ENCODE peak calls at places on chromosomes 6 and 20, in six cellular contexts. F is GM19239; N is B cell; L is activated effector memory CD4-positive, alpha-beta T cell treated with Interleukin-2 at 50 U/mL for 16 hours; B is sigmoid colon; Y is Calu3. A is an unnamed sample.

GRCh38 chr6:7593234-7593633 is 3.2 kb downstream of the SNRNP48 start:
- DNase-seq in L (no peak), Y (no peak), F (no peak), N (no peak), B (no peak), A (no peak)

GRCh38 chr20:43508106-43508505 is 609 bp downstream of the L3MBTL1 start:
- DNase-seq in F (no peak), N (no peak), L (no peak), Y (peak; percentile 43), B (no peak), A (no peak)

GRCh38 chr6:8939615-8940014 is 504.3 kb upstream of the SLC35B3 start:
- DNase-seq in B (no peak), L (no peak), F (no peak), N (no peak), Y (peak; percentile 11), A (no peak)

GRCh38 chr6:115885636-115886366 is 174.9 kb downstream of the FRK start:
- DNase-seq in N (no peak), L (no peak), B (no peak), F (no peak), Y (no peak), A (no peak)

GRCh38 chr20:45545754-45546453 is 1.3 kb downstream of the EPPIN start:
- DNase-seq in F (no peak), N (peak; percentile 8), B (no peak), L (no peak), Y (no peak), A (no peak)

GRCh38 chr20:44256961-44257360 is 9.9 kb downstream of the GDAP1L1 start:
- DNase-seq in L (no peak), B (no peak), Y (no peak), F (no peak), N (no peak), A (no peak)

GRCh38 chr6:148342146-148343027 is at the start of gene SASH1:
- DNase-seq in N (no peak), L (no peak), B (peak; percentile 84), F (peak; percentile 71), Y (peak; percentile 49), A (peak; percentile 9)

GRCh38 chr20:58676161-58676560 is 16.4 kb upstream of the NPEPL1 start:
- DNase-seq in Y (no peak), N (no peak), L (no peak), F (no peak), B (no peak), A (no peak)

GRCh38 chr6:43761666-43762409 is 8.2 kb upstream of the VEGFA start:
- DNase-seq in N (no peak), B (peak; percentile 40), Y (no peak), F (no peak), L (no peak), A (no peak)

GRCh38 chr6:21603516-21603952 is 10.0 kb downstream of the SOX4 start:
- DNase-seq in B (no peak), N (no peak), F (no peak), L (no peak), Y (no peak), A (no peak)

GRCh38 chr6:54282186-54282585 is 26.1 kb upstream of the TINAG start:
- DNase-seq in B (no peak), Y (no peak), L (no peak), N (no peak), F (no peak), A (no peak)

GRCh38 chr20:44253528-44253927 is 6.4 kb downstream of the GDAP1L1 start:
- DNase-seq in N (no peak), L (no peak), F (no peak), B (no peak), Y (peak; percentile 23), A (no peak)

GRCh38 chr6:84685983-84686584 is 78.3 kb downstream of the TBX18 start:
- DNase-seq in B (no peak), Y (peak; percentile 5), N (no peak), F (no peak), L (no peak), A (no peak)

GRCh38 chr6:138289739-138290138 is 71.4 kb upstream of the PBOV1 start:
- DNase-seq in L (no peak), F (peak; percentile 21), Y (peak; percentile 45), N (peak; percentile 15), B (no peak), A (no peak)

GRCh38 chr6:125986956-125987617 is 747 bp downstream of the TRMT11 start:
- DNase-seq in L (no peak), N (no peak), B (no peak), Y (no peak), F (no peak), A (peak; percentile 10)

GRCh38 chr6:42618105-42618504 is 54.3 kb downstream of the UBR2 start:
- DNase-seq in L (no peak), N (no peak), Y (no peak), B (no peak), F (no peak), A (no peak)

GRCh38 chr20:9121211-9121610 is 52.3 kb downstream of the PLCB4 start:
- DNase-seq in N (no peak), L (no peak), Y (no peak), F (no peak), B (no peak), A (no peak)

GRCh38 chr6:82415820-82416219 is 52.2 kb downstream of the TPBG start:
- DNase-seq in B (no peak), L (no peak), Y (no peak), F (no peak), N (no peak), A (no peak)

GRCh38 chr20:24245093-24245492 is 224.3 kb upstream of the SYNDIG1 start:
- DNase-seq in N (no peak), L (no peak), B (no peak), Y (no peak), F (no peak), A (no peak)

GRCh38 chr20:33437141-33437911 is 6.2 kb downstream of the SNTA1 start:
- DNase-seq in L (no peak), Y (no peak), F (no peak), N (no peak), B (no peak), A (no peak)

GRCh38 chr6:1612902-1613301 is 3.2 kb downstream of the FOXC1 start:
- DNase-seq in F (no peak), L (no peak), Y (no peak), B (no peak), N (no peak), A (no peak)

GRCh38 chr6:38973178-38974057 is 75.2 kb upstream of the GLP1R start:
- DNase-seq in B (no peak), Y (peak; percentile 69), F (peak; percentile 15), N (peak; percentile 32), L (no peak), A (no peak)

GRCh38 chr6:165573671-165574070 is 89.4 kb downstream of the PDE10A start:
- DNase-seq in N (no peak), L (no peak), F (no peak), Y (peak; percentile 71), B (peak; percentile 64), A (no peak)

GRCh38 chr6:157867155-157867559 is 44.1 kb downstream of the SNX9 start:
- DNase-seq in B (no peak), N (no peak), L (no peak), F (no peak), Y (no peak), A (no peak)

GRCh38 chr20:43949741-43950618 is 35.3 kb downstream of the TOX2 start:
- DNase-seq in N (peak; percentile 20), L (peak; percentile 70), B (no peak), Y (no peak), F (peak; percentile 41), A (peak; percentile 87)

GRCh38 chr6:32116674-32117073 is 7.5 kb upstream of the TNXB start:
- DNase-seq in F (no peak), N (no peak), Y (peak; percentile 62), L (no peak), B (no peak), A (no peak)

GRCh38 chr6:151763938-151764680 is 43.4 kb upstream of the ESR1 start:
- DNase-seq in B (peak; percentile 91), N (peak; percentile 56), Y (peak; percentile 81), L (no peak), F (peak; percentile 15), A (no peak)

GRCh38 chr6:33592595-33593413 is 12.7 kb upstream of the BAK1 start:
- DNase-seq in L (peak; percentile 53), F (peak; percentile 59), N (peak; percentile 94), B (no peak), Y (no peak), A (no peak)

GRCh38 chr6:158926429-158926828 is 73.6 kb downstream of the RSPH3 start:
- DNase-seq in B (no peak), Y (no peak), F (no peak), N (no peak), L (no peak), A (no peak)

GRCh38 chr6:29563435-29563834 is 3.9 kb upstream of the UBD start:
- DNase-seq in Y (no peak), B (no peak), L (no peak), N (no peak), F (no peak), A (no peak)

GRCh38 chr6:156919819-156920379 is 142.7 kb downstream of the ARID1B start:
- DNase-seq in L (no peak), N (no peak), F (no peak), B (no peak), Y (no peak), A (no peak)

GRCh38 chr6:684831-685636 is 7.9 kb downstream of the EXOC2 start:
- DNase-seq in Y (no peak), B (no peak), L (no peak), F (peak; percentile 42), N (no peak), A (no peak)

GRCh38 chr6:83429857-83430605 is 820 bp downstream of the ME1 start:
- DNase-seq in B (no peak), N (no peak), Y (peak; percentile 48), F (no peak), L (no peak), A (no peak)

A was measured in activated T-helper 2 cell treated with anti-CD3 and anti-CD28 coated beads, Interferon-gamma antibody, Interleukin-2, Interleukin-4, amounts not matched to agents 10 μg/mL and 5 μg/mL and 100 μg/mL, durations not matched to agents 14 hours and 24 hours and 36 hours.